ENCODE peak calls at places on chromosome 22, in four cellular contexts. One of them, this sample, is unnamed.

GRCh38 chr22:17218341-17218740 is 894 bp downstream of the ADA2 start:
- DNase-seq in stimulated activated naive CD4-positive, alpha-beta T cell: no peak
- DNase-seq in NCI-H510A treated with DMSO at 0.1 percent for 48 hours: no peak
- DNase-seq in iPS-NIHi11: no peak
- DNase-seq in this sample: no peak

GRCh38 chr22:45572444-45572843 is 69.8 kb downstream of the FBLN1 start:
- DNase-seq in stimulated activated naive CD4-positive, alpha-beta T cell: no peak
- DNase-seq in iPS-NIHi11: no peak
- DNase-seq in NCI-H510A treated with DMSO at 0.1 percent for 48 hours: no peak
- DNase-seq in this sample: no peak

GRCh38 chr22:44885806-44886360 is 123.9 kb downstream of the PHF21B start:
- DNase-seq in iPS-NIHi11: no peak
- DNase-seq in stimulated activated naive CD4-positive, alpha-beta T cell: no peak
- DNase-seq in NCI-H510A treated with DMSO at 0.1 percent for 48 hours: no peak
- DNase-seq in this sample: no peak

GRCh38 chr22:20973634-20974286 is 6.7 kb downstream of the AIFM3 start:
- DNase-seq in NCI-H510A treated with DMSO at 0.1 percent for 48 hours: no peak
- DNase-seq in iPS-NIHi11: no peak
- DNase-seq in stimulated activated naive CD4-positive, alpha-beta T cell: no peak
- DNase-seq in this sample: no peak

GRCh38 chr22:42284643-42285181 is 14.3 kb upstream of the TCF20 start:
- DNase-seq in iPS-NIHi11: no peak
- DNase-seq in NCI-H510A treated with DMSO at 0.1 percent for 48 hours: no peak
- DNase-seq in stimulated activated naive CD4-positive, alpha-beta T cell: no peak
- DNase-seq in this sample: no peak

GRCh38 chr22:37416389-37416788 is 10.9 kb downstream of the ELFN2 start:
- DNase-seq in stimulated activated naive CD4-positive, alpha-beta T cell: no peak
- DNase-seq in iPS-NIHi11: no peak
- DNase-seq in NCI-H510A treated with DMSO at 0.1 percent for 48 hours: no peak
- DNase-seq in this sample: no peak

GRCh38 chr22:41256898-41257260 is 16.1 kb upstream of the CHADL start:
- DNase-seq in iPS-NIHi11: peak; percentile 78
- DNase-seq in NCI-H510A treated with DMSO at 0.1 percent for 48 hours: no peak
- DNase-seq in stimulated activated naive CD4-positive, alpha-beta T cell: no peak
- DNase-seq in this sample: no peak

GRCh38 chr22:46106279-46107022 is 43.9 kb upstream of the PPARA start:
- DNase-seq in stimulated activated naive CD4-positive, alpha-beta T cell: no peak
- DNase-seq in NCI-H510A treated with DMSO at 0.1 percent for 48 hours: no peak
- DNase-seq in iPS-NIHi11: no peak
- DNase-seq in this sample: no peak

GRCh38 chr22:24432059-24432853 is 4.9 kb downstream of the ADORA2A start:
- DNase-seq in NCI-H510A treated with DMSO at 0.1 percent for 48 hours: no peak
- DNase-seq in stimulated activated naive CD4-positive, alpha-beta T cell: no peak
- DNase-seq in iPS-NIHi11: no peak
- DNase-seq in this sample: peak; percentile 24

GRCh38 chr22:20116951-20117645 is at the start of gene TRMT2A:
- DNase-seq in iPS-NIHi11: peak; percentile 99
- DNase-seq in stimulated activated naive CD4-positive, alpha-beta T cell: peak; percentile 94
- DNase-seq in NCI-H510A treated with DMSO at 0.1 percent for 48 hours: peak; percentile 96
- DNase-seq in this sample: peak; percentile 100

GRCh38 chr22:19665784-19666662 is 48.3 kb upstream of the SEPTIN5 start:
- DNase-seq in stimulated activated naive CD4-positive, alpha-beta T cell: no peak
- DNase-seq in NCI-H510A treated with DMSO at 0.1 percent for 48 hours: no peak
- DNase-seq in iPS-NIHi11: no peak
- DNase-seq in this sample: peak; percentile 44

GRCh38 chr22:45210174-45210573 is 30.5 kb downstream of the KIAA0930 start:
- DNase-seq in iPS-NIHi11: no peak
- DNase-seq in stimulated activated naive CD4-positive, alpha-beta T cell: no peak
- DNase-seq in NCI-H510A treated with DMSO at 0.1 percent for 48 hours: no peak
- DNase-seq in this sample: no peak

GRCh38 chr22:45804986-45805325 is 133.3 kb downstream of the ATXN10 start:
- DNase-seq in stimulated activated naive CD4-positive, alpha-beta T cell: no peak
- DNase-seq in NCI-H510A treated with DMSO at 0.1 percent for 48 hours: no peak
- DNase-seq in iPS-NIHi11: no peak
- DNase-seq in this sample: no peak

GRCh38 chr22:39661842-39662676 is 91.5 kb downstream of the CACNA1I start:
- DNase-seq in iPS-NIHi11: peak; percentile 99
- DNase-seq in NCI-H510A treated with DMSO at 0.1 percent for 48 hours: peak; percentile 21
- DNase-seq in stimulated activated naive CD4-positive, alpha-beta T cell: peak; percentile 82
- DNase-seq in this sample: peak; percentile 89

GRCh38 chr22:35835998-35836691 is 118.5 kb downstream of the APOL5 start:
- DNase-seq in stimulated activated naive CD4-positive, alpha-beta T cell: no peak
- DNase-seq in NCI-H510A treated with DMSO at 0.1 percent for 48 hours: peak; percentile 65
- DNase-seq in iPS-NIHi11: peak; percentile 85
- DNase-seq in this sample: peak; percentile 16

GRCh38 chr22:47210112-47210657 is 447.7 kb downstream of the TBC1D22A start:
- DNase-seq in stimulated activated naive CD4-positive, alpha-beta T cell: peak; percentile 8
- DNase-seq in NCI-H510A treated with DMSO at 0.1 percent for 48 hours: no peak
- DNase-seq in iPS-NIHi11: no peak
- DNase-seq in this sample: no peak

GRCh38 chr22:20455709-20456063 is 18.1 kb upstream of the SCARF2 start:
- DNase-seq in iPS-NIHi11: no peak
- DNase-seq in NCI-H510A treated with DMSO at 0.1 percent for 48 hours: no peak
- DNase-seq in stimulated activated naive CD4-positive, alpha-beta T cell: no peak
- DNase-seq in this sample: no peak

GRCh38 chr22:46006379-46007002 is 29.5 kb upstream of the WNT7B start:
- DNase-seq in stimulated activated naive CD4-positive, alpha-beta T cell: peak; percentile 63
- DNase-seq in NCI-H510A treated with DMSO at 0.1 percent for 48 hours: peak; percentile 40
- DNase-seq in iPS-NIHi11: peak; percentile 95
- DNase-seq in this sample: peak; percentile 85

GRCh38 chr22:43002198-43002577 is 12.8 kb downstream of the PACSIN2 start:
- DNase-seq in iPS-NIHi11: no peak
- DNase-seq in NCI-H510A treated with DMSO at 0.1 percent for 48 hours: no peak
- DNase-seq in stimulated activated naive CD4-positive, alpha-beta T cell: no peak
- DNase-seq in this sample: no peak

GRCh38 chr22:42905702-42906183 is 48.7 kb upstream of the ARFGAP3 start:
- DNase-seq in stimulated activated naive CD4-positive, alpha-beta T cell: no peak
- DNase-seq in iPS-NIHi11: peak; percentile 58
- DNase-seq in NCI-H510A treated with DMSO at 0.1 percent for 48 hours: peak; percentile 23
- DNase-seq in this sample: no peak

GRCh38 chr22:30183861-30184278 is 62.7 kb downstream of the LIF start:
- DNase-seq in iPS-NIHi11: no peak
- DNase-seq in stimulated activated naive CD4-positive, alpha-beta T cell: no peak
- DNase-seq in NCI-H510A treated with DMSO at 0.1 percent for 48 hours: no peak
- DNase-seq in this sample: peak; percentile 29

GRCh38 chr22:40019681-40020080 is 24.9 kb downstream of the FAM83F start:
- DNase-seq in stimulated activated naive CD4-positive, alpha-beta T cell: no peak
- DNase-seq in NCI-H510A treated with DMSO at 0.1 percent for 48 hours: no peak
- DNase-seq in iPS-NIHi11: no peak
- DNase-seq in this sample: no peak